ENCODE peak calls at places on chromosomes 16 and 17, in five cellular contexts. U, O, C, E and M are unnamed samples.

GRCh38 chr16:2096853-2097620 is 38.7 kb downstream of the PKD1 start:
- DNase-seq in U (no peak), O (no peak), C (no peak), E (no peak), M (no peak)

GRCh38 chr17:46783031-46783593 is 35.4 kb downstream of the WNT3 start:
- DNase-seq in U (no peak), O (no peak), C (no peak), E (peak), M (no peak)

GRCh38 chr16:2975161-2975795 is 5.0 kb downstream of the PKMYT1 start:
- DNase-seq in U (no peak), O (no peak), C (no peak), E (no peak), M (no peak)

GRCh38 chr16:72677662-72678447 is 370.1 kb downstream of the ZFHX3 start:
- DNase-seq in U (no peak), O (no peak), C (no peak), E (no peak), M (no peak)

GRCh38 chr17:34562387-34562786 is 17.0 kb upstream of the TMEM132E start:
- DNase-seq in U (no peak), O (no peak), C (no peak), E (no peak), M (no peak)

GRCh38 chr16:70163596-70163995 is 10.0 kb upstream of the CLEC18C start:
- DNase-seq in U (no peak), O (no peak), C (no peak), E (no peak), M (no peak)

GRCh38 chr17:17096438-17097178 is 54.4 kb downstream of the MPRIP start:
- DNase-seq in U (no peak), O (no peak), C (no peak), E (peak), M (no peak)

GRCh38 chr17:80030730-80031410 is 4.8 kb downstream of the TBC1D16 start:
- DNase-seq in U (no peak), O (no peak), C (no peak), E (peak), M (no peak)

GRCh38 chr17:9529033-9529748 is 46.4 kb downstream of the STX8 start:
- DNase-seq in U (no peak), O (no peak), C (no peak), E (no peak), M (no peak)

GRCh38 chr17:40399185-40399584 is 18.5 kb downstream of the TOP2A start:
- DNase-seq in U (no peak), O (no peak), C (no peak), E (no peak), M (no peak)

GRCh38 chr16:53216798-53217197 is 162.0 kb downstream of the CHD9 start:
- DNase-seq in U (no peak), O (no peak), C (no peak), E (no peak), M (no peak)

GRCh38 chr16:53224932-53225533 is 170.2 kb downstream of the CHD9 start:
- DNase-seq in U (no peak), O (no peak), C (peak), E (no peak), M (no peak)

GRCh38 chr16:53219795-53220194 is 165.0 kb downstream of the CHD9 start:
- DNase-seq in U (no peak), O (no peak), C (no peak), E (no peak), M (no peak)

DNA sequence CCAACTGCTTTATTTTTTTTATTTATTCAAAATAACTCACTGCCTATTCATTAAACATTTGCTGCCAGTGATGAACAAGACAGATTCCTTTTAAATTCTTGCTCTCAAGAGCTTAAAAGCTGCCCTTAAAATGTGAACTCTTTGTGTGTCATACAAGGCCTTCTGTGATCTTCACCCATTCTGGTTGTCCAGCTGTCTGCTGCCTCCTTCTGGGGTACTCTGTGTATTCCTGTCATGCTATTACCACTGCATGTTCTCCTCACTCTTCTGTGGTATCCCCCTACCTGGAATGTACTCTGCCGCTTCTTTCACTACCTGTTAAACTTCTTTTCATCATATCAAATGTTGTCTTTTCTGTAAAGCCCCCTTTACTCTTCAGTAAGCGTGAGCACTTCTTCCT is 165.8 kb downstream of the CHD9 start:
- DNase-seq in U (no peak), O (no peak), C (peak), E (peak), M (no peak)
- TF ChIP-seq CTCF in U (no peak), O (no peak), C (no peak), E (peak), M (peak)

GRCh38 chr17:58191259-58191896 is 1.1 kb upstream of the EPX start:
- DNase-seq in U (no peak), O (no peak), C (no peak), E (no peak), M (no peak)
- TF ChIP-seq CTCF in U (no peak), O (no peak), C (no peak), E (no peak), M (no peak)

DNA sequence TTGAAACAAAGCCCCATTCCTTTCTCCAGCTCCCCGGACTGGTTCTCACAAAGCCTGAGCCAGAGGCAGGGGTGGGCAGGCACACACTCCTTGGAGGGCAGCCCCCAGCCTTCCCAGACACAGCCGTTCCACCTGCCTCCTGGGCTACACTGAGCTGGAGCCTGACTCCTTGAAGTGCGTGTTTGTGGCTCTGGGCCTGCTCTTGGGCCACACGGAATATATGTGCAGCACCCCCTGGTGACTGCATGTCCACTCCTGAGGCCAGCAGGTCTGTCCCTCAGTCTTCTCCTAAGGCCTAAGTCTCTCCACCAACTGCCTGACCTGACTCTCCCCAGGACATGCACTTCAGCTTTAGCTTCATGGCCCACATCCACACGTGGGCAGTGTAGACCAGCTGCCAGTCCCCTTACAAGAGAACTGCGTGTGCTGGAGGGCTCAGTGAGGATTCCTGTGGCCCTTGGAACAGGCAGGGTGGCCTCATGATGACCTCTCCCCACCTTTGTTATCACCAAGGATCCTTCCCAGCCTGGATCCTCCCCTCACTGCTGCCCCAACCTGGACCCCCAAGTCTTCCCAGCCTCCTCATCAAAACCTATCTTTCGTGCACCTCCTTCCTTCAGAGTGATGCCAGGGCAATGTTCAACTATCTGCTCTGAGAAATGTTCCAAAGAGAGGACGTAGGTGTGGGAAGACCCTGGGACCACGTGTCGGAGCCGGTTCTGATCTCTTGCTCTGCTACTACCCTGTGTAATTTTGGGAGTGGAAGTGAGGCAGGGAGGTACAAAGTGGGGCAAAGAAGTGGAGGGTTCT is 12.4 kb upstream of the SLC6A2 start:
- DNase-seq in U (no peak), O (peak), C (peak), E (peak), M (peak)
- TF ChIP-seq CTCF in U (no peak), O (no peak), C (no peak), E (no peak), M (no peak)

DNA sequence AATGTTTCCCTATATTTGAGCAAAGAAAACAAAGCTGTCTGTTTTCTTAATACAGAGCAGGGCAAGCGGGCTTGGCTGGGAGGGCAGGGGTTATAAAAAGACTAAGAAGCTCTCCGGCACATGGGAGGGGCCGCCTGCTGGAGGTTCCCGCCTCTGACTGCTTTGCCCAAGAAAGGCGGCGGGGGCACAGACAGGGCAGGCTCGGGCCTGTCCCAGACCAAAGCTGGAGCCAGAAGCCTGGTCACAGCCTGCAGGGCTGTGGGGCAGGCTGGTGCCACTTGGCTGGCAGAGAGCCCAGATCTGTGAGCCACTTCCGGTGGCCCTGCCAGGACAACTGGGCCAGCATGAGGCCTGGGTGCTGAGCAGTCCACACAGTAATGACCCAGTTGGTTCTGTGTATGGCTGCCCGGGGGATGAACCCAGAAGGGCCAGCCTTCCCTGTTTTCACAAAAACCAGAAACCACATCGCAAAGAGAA is 89.4 kb downstream of the LITAF start:
- DNase-seq in U (peak), O (no peak), C (peak), E (peak), M (peak)
- TF ChIP-seq CTCF in U (no peak), O (no peak), C (peak), E (no peak), M (no peak)

GRCh38 chr17:7559307-7560171 is 989 bp downstream of the TNFSF13 start:
- DNase-seq in U (no peak), O (no peak), C (no peak), E (peak), M (no peak)

GRCh38 chr17:7556627-7557026 is 1.9 kb upstream of the TNFSF13 start:
- DNase-seq in U (no peak), O (no peak), C (no peak), E (no peak), M (no peak)

GRCh38 chr17:7557147-7557764 is 1.3 kb upstream of the TNFSF13 start:
- DNase-seq in U (no peak), O (no peak), C (no peak), E (no peak), M (no peak)

GRCh38 chr17:7558544-7559306 is at the start of gene TNFSF13:
- DNase-seq in U (no peak), O (no peak), C (peak), E (peak), M (no peak)

DNA sequence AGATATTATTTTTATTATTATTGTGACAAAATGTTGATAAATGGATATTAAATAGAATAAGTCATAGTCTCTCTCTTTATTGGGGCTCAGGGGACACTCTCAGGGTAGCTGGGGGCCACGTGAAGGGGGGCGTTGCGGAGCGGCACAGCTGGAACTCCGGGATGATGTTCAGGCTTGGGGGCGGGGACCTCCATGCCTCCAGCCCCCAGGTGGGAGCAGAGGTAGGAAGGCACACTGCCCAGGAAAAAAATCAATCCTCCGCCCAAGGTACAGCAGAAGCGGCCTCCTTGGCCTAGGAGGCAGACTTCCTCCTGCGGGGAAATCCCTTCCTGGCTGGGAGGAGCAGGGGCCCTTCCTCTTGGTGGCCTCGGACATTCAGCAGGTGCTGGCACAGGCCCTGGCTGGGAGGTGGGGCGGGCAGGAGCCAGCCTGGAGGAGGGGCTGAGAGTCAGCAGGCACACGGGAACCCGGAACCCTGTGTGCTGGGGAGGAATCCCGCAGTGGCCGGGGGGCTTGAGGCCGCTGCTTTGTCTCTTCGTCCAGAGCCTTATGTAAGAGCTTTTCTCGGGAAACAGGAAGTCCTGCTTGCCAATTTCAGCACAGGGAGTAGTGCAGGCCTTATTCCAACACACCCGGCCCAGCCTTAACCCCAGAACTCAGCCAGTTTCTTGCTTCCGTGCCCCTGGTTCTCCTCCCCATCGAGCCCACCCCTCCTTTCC is 566 bp upstream of the TNFSF13 start:
- DNase-seq in U (peak), O (peak), C (peak), E (peak), M (no peak)
- TF ChIP-seq CTCF in U (no peak), O (no peak), C (no peak), E (peak), M (no peak)

GRCh38 chr17:75073618-75074047 is 14.1 kb upstream of the SLC16A5 start:
- DNase-seq in U (no peak), O (no peak), C (peak), E (no peak), M (no peak)

GRCh38 chr17:75065562-75066151 is 18.6 kb downstream of the KCTD2 start:
- DNase-seq in U (no peak), O (no peak), C (no peak), E (no peak), M (no peak)

GRCh38 chr17:75067856-75068255 is 19.9 kb upstream of the SLC16A5 start:
- DNase-seq in U (no peak), O (no peak), C (no peak), E (no peak), M (no peak)

GRCh38 chr17:75068750-75069149 is 19.0 kb upstream of the SLC16A5 start:
- DNase-seq in U (no peak), O (no peak), C (no peak), E (no peak), M (no peak)

DNA sequence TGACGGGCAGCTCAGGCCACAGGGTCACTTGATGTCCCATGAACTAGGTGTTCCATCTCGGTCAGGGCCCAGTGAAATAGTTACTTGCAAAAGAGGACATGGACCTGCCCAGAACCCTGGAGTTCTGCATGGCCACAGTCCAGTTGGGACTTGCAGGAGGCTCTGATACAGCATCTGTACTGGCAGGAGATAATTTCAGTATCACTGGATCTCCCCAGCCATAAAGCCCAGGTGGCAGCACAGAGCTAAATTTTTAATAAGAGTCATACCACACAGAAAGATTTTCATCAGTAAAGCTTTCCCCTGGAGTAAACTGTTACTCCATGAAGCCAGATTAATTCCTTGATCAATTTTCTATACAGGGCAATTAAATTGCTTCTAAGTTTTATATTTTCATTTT is 18.0 kb upstream of the SLC16A5 start:
- DNase-seq in U (no peak), O (no peak), C (peak), E (no peak), M (no peak)
- TF ChIP-seq CTCF in U (no peak), O (no peak), C (peak), E (peak), M (peak)

GRCh38 chr16:6018848-6019489 is 921.4 kb upstream of the EEF2KMT start:
- DNase-seq in U (no peak), O (peak), C (no peak), E (no peak), M (no peak)

GRCh38 chr16:6020162-6020980 is 922.8 kb upstream of the EEF2KMT start:
- DNase-seq in U (no peak), O (peak), C (no peak), E (no peak), M (no peak)

GRCh38 chr16:6019490-6019991 is 921.9 kb upstream of the EEF2KMT start:
- DNase-seq in U (no peak), O (peak), C (no peak), E (no peak), M (no peak)

GRCh38 chr16:6012716-6013115 is 915.1 kb upstream of the EEF2KMT start:
- DNase-seq in U (no peak), O (no peak), C (no peak), E (no peak), M (no peak)

DNA sequence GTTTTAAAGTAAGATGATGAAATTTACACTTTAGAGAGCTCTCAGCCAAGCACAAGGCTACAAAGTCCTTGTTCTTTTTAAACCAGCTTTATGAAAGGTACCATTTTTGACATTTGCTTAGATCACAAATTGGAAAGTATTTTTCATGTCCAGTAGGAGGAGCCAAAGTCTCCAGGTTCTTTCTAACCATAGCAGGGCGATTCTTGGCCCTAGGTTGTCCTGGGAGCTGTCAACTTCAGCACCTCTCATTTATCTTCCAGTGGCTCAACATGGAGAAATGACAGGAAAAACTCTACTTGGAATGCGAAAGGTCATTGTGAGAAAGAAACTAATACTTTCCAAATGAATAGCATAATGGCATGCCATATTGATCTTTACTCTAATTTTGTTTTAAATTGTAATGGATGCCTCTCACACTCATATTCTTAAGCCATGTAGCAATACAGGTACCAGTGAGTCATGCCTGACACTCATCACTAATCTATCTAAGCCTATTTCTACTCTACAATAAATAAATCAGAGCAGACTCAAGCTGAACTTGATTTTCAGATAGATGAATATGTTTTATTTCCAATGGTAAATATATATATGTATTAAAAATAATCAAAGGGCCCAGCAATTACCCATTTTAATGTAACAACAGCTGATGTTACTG is 919.1 kb upstream of the EEF2KMT start:
- DNase-seq in U (no peak), O (peak), C (no peak), E (peak), M (no peak)
- TF ChIP-seq CTCF in U (no peak), O (peak), C (peak), E (peak), M (peak)

GRCh38 chr16:24801761-24802302 is 43.9 kb upstream of the SLC5A11 start:
- DNase-seq in U (no peak), O (no peak), C (no peak), E (no peak), M (no peak)

GRCh38 chr16:24805484-24805883 is 40.3 kb upstream of the SLC5A11 start:
- DNase-seq in U (no peak), O (no peak), C (no peak), E (no peak), M (no peak)

GRCh38 chr16:24800586-24800985 is 45.2 kb upstream of the SLC5A11 start:
- DNase-seq in U (no peak), O (no peak), C (no peak), E (no peak), M (no peak)
- TF ChIP-seq CTCF in U (no peak), O (no peak), C (no peak), E (peak), M (peak)